ENCODE peak calls at places on chromosome 2, in four cellular contexts. One of them, this sample, is unnamed.

GRCh38 chr2:142472382-142472781 is 341.6 kb upstream of the LRP1B start:
- DNase-seq in mammary epithelial cell: no peak
- DNase-seq in adrenal gland: no peak
- DNase-seq in A549: no peak
- DNase-seq in this sample: no peak

GRCh38 chr2:75431757-75432156 is 129.0 kb downstream of the EVA1A start:
- DNase-seq in A549: no peak
- DNase-seq in adrenal gland: no peak
- DNase-seq in mammary epithelial cell: no peak
- DNase-seq in this sample: peak; percentile 27

GRCh38 chr2:224973112-224974016 is 68.9 kb downstream of the DOCK10 start:
- DNase-seq in adrenal gland: no peak
- DNase-seq in mammary epithelial cell: peak; percentile 48
- DNase-seq in A549: no peak
- DNase-seq in this sample: no peak

GRCh38 chr2:100992262-100992661 is 9.8 kb upstream of the RPL31 start:
- DNase-seq in A549: no peak
- DNase-seq in mammary epithelial cell: no peak
- DNase-seq in adrenal gland: no peak
- DNase-seq in this sample: no peak

GRCh38 chr2:172943992-172944793 is 131.5 kb upstream of the MAP3K20 start:
- DNase-seq in A549: no peak
- DNase-seq in adrenal gland: no peak
- DNase-seq in mammary epithelial cell: peak; percentile 59
- DNase-seq in this sample: no peak

GRCh38 chr2:135164431-135164830 is 112.3 kb downstream of the RAB3GAP1 start:
- DNase-seq in A549: peak; percentile 30
- DNase-seq in adrenal gland: no peak
- DNase-seq in mammary epithelial cell: peak; percentile 95
- DNase-seq in this sample: no peak

GRCh38 chr2:29443627-29444026 is 328.4 kb downstream of the CLIP4 start:
- DNase-seq in A549: no peak
- DNase-seq in adrenal gland: no peak
- DNase-seq in mammary epithelial cell: peak; percentile 62
- DNase-seq in this sample: no peak

GRCh38 chr2:62306751-62307468 is 111.0 kb downstream of the B3GNT2 start:
- DNase-seq in A549: no peak
- DNase-seq in mammary epithelial cell: peak; percentile 90
- DNase-seq in adrenal gland: no peak
- DNase-seq in this sample: no peak

GRCh38 chr2:164737612-164738081 is 104.0 kb downstream of the COBLL1 start:
- DNase-seq in A549: peak; percentile 71
- DNase-seq in mammary epithelial cell: peak; percentile 65
- DNase-seq in adrenal gland: peak; percentile 58
- DNase-seq in this sample: peak; percentile 22

GRCh38 chr2:71675296-71675695 is 221.9 kb downstream of the DYSF start:
- DNase-seq in adrenal gland: no peak
- DNase-seq in mammary epithelial cell: peak; percentile 51
- DNase-seq in A549: no peak
- DNase-seq in this sample: no peak

GRCh38 chr2:206085742-206086445 is at the start of gene INO80D:
- DNase-seq in adrenal gland: peak; percentile 83
- DNase-seq in A549: peak; percentile 89
- DNase-seq in mammary epithelial cell: peak; percentile 81
- DNase-seq in this sample: peak; percentile 83

GRCh38 chr2:222656544-222657446 is 903 bp upstream of the FARSB start:
- DNase-seq in A549: no peak
- DNase-seq in mammary epithelial cell: no peak
- DNase-seq in adrenal gland: no peak
- DNase-seq in this sample: no peak

GRCh38 chr2:118221952-118222594 is 133.8 kb downstream of the INSIG2 start:
- DNase-seq in mammary epithelial cell: peak; percentile 59
- DNase-seq in A549: peak; percentile 63
- DNase-seq in adrenal gland: peak; percentile 33
- DNase-seq in this sample: peak; percentile 50

GRCh38 chr2:71706836-71707235 is 253.5 kb downstream of the DYSF start:
- DNase-seq in A549: no peak
- DNase-seq in adrenal gland: no peak
- DNase-seq in mammary epithelial cell: no peak
- DNase-seq in this sample: no peak

GRCh38 chr2:113831156-113831555 is 58.7 kb upstream of the ACTR3 start:
- DNase-seq in adrenal gland: no peak
- DNase-seq in mammary epithelial cell: peak; percentile 84
- DNase-seq in A549: peak; percentile 50
- DNase-seq in this sample: no peak

GRCh38 chr2:75528221-75528977 is 32.3 kb downstream of the EVA1A start:
- DNase-seq in adrenal gland: no peak
- DNase-seq in A549: peak; percentile 14
- DNase-seq in mammary epithelial cell: peak; percentile 70
- DNase-seq in this sample: no peak

GRCh38 chr2:180474716-180475115 is 467.6 kb upstream of the CWC22 start:
- DNase-seq in adrenal gland: no peak
- DNase-seq in A549: no peak
- DNase-seq in mammary epithelial cell: no peak
- DNase-seq in this sample: no peak

GRCh38 chr2:144359684-144360083 is 160.2 kb downstream of the ZEB2 start:
- DNase-seq in A549: no peak
- DNase-seq in adrenal gland: no peak
- DNase-seq in mammary epithelial cell: no peak
- DNase-seq in this sample: no peak

GRCh38 chr2:135963841-135964240 is 21.6 kb downstream of the DARS1 start:
- DNase-seq in mammary epithelial cell: no peak
- DNase-seq in adrenal gland: no peak
- DNase-seq in A549: no peak
- DNase-seq in this sample: no peak

GRCh38 chr2:26536371-26537068 is 58.6 kb upstream of the OTOF start:
- DNase-seq in adrenal gland: no peak
- DNase-seq in mammary epithelial cell: no peak
- DNase-seq in A549: no peak
- DNase-seq in this sample: no peak

GRCh38 chr2:191636235-191636543 is 41.7 kb upstream of the NABP1 start:
- DNase-seq in mammary epithelial cell: peak; percentile 76
- DNase-seq in adrenal gland: no peak
- DNase-seq in A549: peak; percentile 29
- DNase-seq in this sample: no peak

GRCh38 chr2:3472296-3472695 is 47.0 kb downstream of the ADI1 start:
- DNase-seq in adrenal gland: no peak
- DNase-seq in A549: no peak
- DNase-seq in mammary epithelial cell: no peak
- DNase-seq in this sample: no peak

GRCh38 chr2:240430595-240430994 is 4.9 kb upstream of the GPC1 start:
- DNase-seq in mammary epithelial cell: no peak
- DNase-seq in adrenal gland: no peak
- DNase-seq in A549: no peak
- DNase-seq in this sample: no peak

GRCh38 chr2:151067658-151068369 is 193.8 kb downstream of the RBM43 start:
- DNase-seq in adrenal gland: no peak
- DNase-seq in mammary epithelial cell: peak; percentile 52
- DNase-seq in A549: no peak
- DNase-seq in this sample: no peak

GRCh38 chr2:234677758-234678538 is 181.1 kb upstream of the ARL4C start:
- DNase-seq in A549: peak; percentile 71
- DNase-seq in adrenal gland: no peak
- DNase-seq in mammary epithelial cell: peak; percentile 41
- DNase-seq in this sample: no peak

GRCh38 chr2:166017208-166017607 is 63.6 kb upstream of the TTC21B start:
- DNase-seq in mammary epithelial cell: no peak
- DNase-seq in A549: peak; percentile 5
- DNase-seq in adrenal gland: no peak
- DNase-seq in this sample: no peak
- TF ChIP-seq CTCF in mammary epithelial cell: peak; percentile 4
- TF ChIP-seq CTCF in A549: no peak
- TF ChIP-seq CTCF in adrenal gland: no peak
- TF ChIP-seq CTCF in this sample: no peak

GRCh38 chr2:98541906-98542305 is 66.4 kb downstream of the COA5 start:
- DNase-seq in mammary epithelial cell: peak; percentile 27
- DNase-seq in adrenal gland: no peak
- DNase-seq in A549: no peak
- DNase-seq in this sample: peak; percentile 50

GRCh38 chr2:98546186-98546585 is 62.1 kb downstream of the COA5 start:
- DNase-seq in adrenal gland: no peak
- DNase-seq in mammary epithelial cell: no peak
- DNase-seq in A549: no peak
- DNase-seq in this sample: no peak

GRCh38 chr2:98543214-98543613 is 65.1 kb downstream of the COA5 start:
- DNase-seq in adrenal gland: no peak
- DNase-seq in mammary epithelial cell: no peak
- DNase-seq in A549: no peak
- DNase-seq in this sample: no peak

GRCh38 chr2:98545591-98545990 is 62.7 kb downstream of the COA5 start:
- DNase-seq in mammary epithelial cell: no peak
- DNase-seq in adrenal gland: no peak
- DNase-seq in A549: no peak
- DNase-seq in this sample: no peak

GRCh38 chr2:98543842-98544241 is 64.5 kb downstream of the COA5 start:
- DNase-seq in mammary epithelial cell: no peak
- DNase-seq in A549: no peak
- DNase-seq in adrenal gland: no peak
- DNase-seq in this sample: no peak
- TF ChIP-seq CTCF in mammary epithelial cell: no peak
- TF ChIP-seq CTCF in A549: no peak
- TF ChIP-seq CTCF in adrenal gland: no peak
- TF ChIP-seq CTCF in this sample: no peak

GRCh38 chr2:68110102-68110501 is 47.3 kb upstream of the C1D start:
- DNase-seq in adrenal gland: no peak
- DNase-seq in A549: peak; percentile 43
- DNase-seq in mammary epithelial cell: no peak
- DNase-seq in this sample: no peak
- TF ChIP-seq CTCF in adrenal gland: no peak
- TF ChIP-seq CTCF in A549: no peak
- TF ChIP-seq CTCF in mammary epithelial cell: no peak
- TF ChIP-seq CTCF in this sample: no peak

DNA sequence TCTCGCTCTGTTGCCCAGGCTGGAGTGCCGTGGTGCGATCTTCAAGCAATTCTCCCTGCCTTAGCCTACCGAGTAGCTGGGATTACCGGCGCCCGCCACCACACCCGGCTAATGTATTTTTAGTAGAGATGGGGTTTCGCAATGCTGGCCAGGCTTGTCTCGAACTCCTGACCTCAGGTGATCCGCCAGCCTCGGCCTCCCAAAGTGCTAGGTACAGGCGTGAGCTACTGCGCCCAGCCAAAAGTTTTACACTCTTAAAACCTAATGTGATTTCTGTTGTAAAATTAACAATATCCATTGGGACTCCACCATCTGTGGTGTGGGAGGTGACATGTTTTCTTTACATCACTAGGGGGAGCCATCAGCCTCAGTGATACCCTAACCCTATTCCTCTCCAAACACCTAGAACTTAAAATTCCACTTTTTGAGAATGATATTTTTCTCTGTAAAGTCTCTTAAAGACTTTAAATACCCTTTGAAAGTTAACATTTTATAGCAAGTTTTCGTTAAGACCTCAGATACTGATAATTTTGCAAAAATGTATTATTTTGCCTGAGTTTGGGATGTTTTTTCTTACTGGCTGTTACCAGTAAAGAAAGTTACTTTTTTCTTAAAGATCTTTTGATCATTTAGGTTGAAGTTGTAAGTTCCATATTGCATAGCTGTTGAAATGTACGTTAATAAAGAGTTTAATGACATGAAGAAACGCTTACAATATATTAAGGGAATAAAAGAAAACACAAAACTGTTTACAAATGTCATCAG is 11.6 kb upstream of the EIF2AK2 start:
- DNase-seq in adrenal gland: peak; percentile 25
- DNase-seq in mammary epithelial cell: peak; percentile 36
- DNase-seq in A549: peak; percentile 60
- DNase-seq in this sample: peak; percentile 79
- TF ChIP-seq CTCF in adrenal gland: peak; percentile 60
- TF ChIP-seq CTCF in mammary epithelial cell: peak; percentile 81
- TF ChIP-seq CTCF in A549: peak; percentile 81
- TF ChIP-seq CTCF in this sample: peak; percentile 68

GRCh38 chr2:208147759-208148158 is 1.8 kb upstream of the CRYGB start:
- DNase-seq in mammary epithelial cell: no peak
- DNase-seq in adrenal gland: no peak
- DNase-seq in A549: no peak
- DNase-seq in this sample: no peak

GRCh38 chr2:208147008-208147407 is 1.1 kb upstream of the CRYGB start:
- DNase-seq in A549: no peak
- DNase-seq in adrenal gland: no peak
- DNase-seq in mammary epithelial cell: no peak
- DNase-seq in this sample: no peak

GRCh38 chr2:208148803-208149202 is 2.8 kb upstream of the CRYGB start:
- DNase-seq in A549: no peak
- DNase-seq in mammary epithelial cell: no peak
- DNase-seq in adrenal gland: no peak
- DNase-seq in this sample: no peak

GRCh38 chr2:208142925-208143799 is 2.8 kb downstream of the CRYGB start:
- DNase-seq in A549: no peak
- DNase-seq in adrenal gland: no peak
- DNase-seq in mammary epithelial cell: no peak
- DNase-seq in this sample: no peak

DNA sequence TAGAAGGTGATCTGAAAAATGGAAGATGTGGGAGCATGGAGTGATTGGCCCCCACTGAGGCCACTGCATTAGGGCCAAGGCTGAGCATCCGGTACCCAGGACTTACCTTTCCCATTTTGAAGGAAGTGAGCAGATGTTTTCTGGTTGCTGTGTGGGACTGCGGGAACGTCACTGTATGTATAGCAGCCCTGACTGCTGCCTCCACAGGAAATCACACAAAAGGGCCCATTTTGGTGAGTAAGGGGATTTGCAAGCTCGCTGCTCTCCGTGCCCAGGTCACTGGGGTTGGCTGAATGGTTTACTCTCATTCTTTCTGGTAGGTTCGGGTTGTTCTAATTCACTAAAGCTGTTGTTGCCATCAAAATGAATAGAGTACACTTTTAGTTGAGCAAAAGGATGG is at the start of gene CRYGB:
- DNase-seq in adrenal gland: no peak
- DNase-seq in A549: no peak
- DNase-seq in mammary epithelial cell: no peak
- DNase-seq in this sample: no peak
- TF ChIP-seq CTCF in adrenal gland: no peak
- TF ChIP-seq CTCF in A549: no peak
- TF ChIP-seq CTCF in mammary epithelial cell: no peak
- TF ChIP-seq CTCF in this sample: no peak

GRCh38 chr2:28216320-28216719 is 176.3 kb upstream of the FOSL2 start:
- DNase-seq in adrenal gland: no peak
- DNase-seq in A549: no peak
- DNase-seq in mammary epithelial cell: no peak
- DNase-seq in this sample: no peak

GRCh38 chr2:28219736-28220364 is 172.8 kb upstream of the FOSL2 start:
- DNase-seq in A549: no peak
- DNase-seq in adrenal gland: no peak
- DNase-seq in mammary epithelial cell: no peak
- DNase-seq in this sample: no peak

GRCh38 chr2:28219134-28219533 is 173.5 kb upstream of the FOSL2 start:
- DNase-seq in A549: no peak
- DNase-seq in mammary epithelial cell: no peak
- DNase-seq in adrenal gland: no peak
- DNase-seq in this sample: no peak

GRCh38 chr2:28217042-28217740 is 175.5 kb upstream of the FOSL2 start:
- DNase-seq in adrenal gland: no peak
- DNase-seq in A549: no peak
- DNase-seq in mammary epithelial cell: no peak
- DNase-seq in this sample: no peak
- TF ChIP-seq CTCF in adrenal gland: no peak
- TF ChIP-seq CTCF in A549: no peak
- TF ChIP-seq CTCF in mammary epithelial cell: no peak
- TF ChIP-seq CTCF in this sample: no peak